ENCODE peak calls at places on chromosomes 4 and X, in eight cellular contexts. L is upper lobe of left lung, D is pancreas, I is mammary epithelial cell, T is lung, Q is left ventricle myocardium inferior, N is H9, E is ovary. H is an unnamed sample.

GRCh38 chr4:162498168-162498567 is 334.4 kb upstream of the FSTL5 start:
- DNase-seq in L (no peak), D (no peak), I (no peak), T (no peak), Q (peak; percentile 48), N (no peak), E (no peak), H (no peak)

GRCh38 chr4:145308598-145308997 is 128.2 kb upstream of the OTUD4 start:
- DNase-seq in L (no peak), D (no peak), I (no peak), T (no peak), Q (no peak), N (no peak), E (no peak), H (no peak)

GRCh38 chr4:20338841-20339240 is 87.1 kb downstream of the SLIT2 start:
- DNase-seq in L (no peak), D (no peak), I (no peak), T (no peak), Q (no peak), N (no peak), E (no peak), H (no peak)

GRCh38 chr4:78517050-78517652 is 34.4 kb upstream of the ANXA3 start:
- DNase-seq in L (no peak), D (no peak), I (peak; percentile 17), T (no peak), Q (no peak), N (no peak), E (no peak), H (no peak)

GRCh38 chrX:57266871-57267270 is 19.6 kb upstream of the FAAH2 start:
- DNase-seq in L (no peak), D (peak; percentile 36), I (no peak), T (no peak), Q (no peak), N (no peak), E (no peak), H (no peak)

GRCh38 chr4:35315419-35315818 is 928.9 kb downstream of the ARAP2 start:
- DNase-seq in L (no peak), D (no peak), I (no peak), T (no peak), Q (no peak), N (no peak), E (no peak), H (no peak)

GRCh38 chr4:177511611-177512010 is 69.4 kb upstream of the AGA start:
- DNase-seq in L (no peak), D (no peak), I (peak; percentile 77), T (peak; percentile 48), Q (no peak), N (no peak), E (no peak), H (no peak)

GRCh38 chr4:15868065-15868464 is 70.5 kb downstream of the FGFBP1 start:
- DNase-seq in L (no peak), D (no peak), I (no peak), T (no peak), Q (no peak), N (no peak), E (no peak), H (no peak)

GRCh38 chr4:22129454-22130075 is 181.0 kb upstream of the KCNIP4 start:
- DNase-seq in L (no peak), D (no peak), I (peak; percentile 41), T (no peak), Q (no peak), N (peak; percentile 76), E (no peak), H (peak; percentile 61)

GRCh38 chrX:152601848-152602616 is 35.7 kb upstream of the GABRQ start:
- DNase-seq in L (no peak), D (no peak), I (peak; percentile 6), T (no peak), Q (no peak), N (peak; percentile 40), E (no peak), H (peak; percentile 48)

GRCh38 chr4:151226004-151226932 is 50.7 kb upstream of the PRSS48 start:
- DNase-seq in L (no peak), D (no peak), I (peak; percentile 73), T (no peak), Q (no peak), N (no peak), E (no peak), H (no peak)

GRCh38 chrX:101462892-101463291 is 22.4 kb upstream of the ARMCX4 start:
- DNase-seq in L (no peak), D (no peak), I (peak; percentile 16), T (peak; percentile 35), Q (no peak), N (peak; percentile 28), E (no peak), H (no peak)

GRCh38 chrX:154775611-154776349 is 13.1 kb downstream of the DKC1 start:
- DNase-seq in L (no peak), D (no peak), I (peak; percentile 23), T (no peak), Q (peak; percentile 18), N (no peak), E (no peak), H (no peak)

GRCh38 chrX:46333550-46333949 is 211.7 kb downstream of the ZNF674 start:
- DNase-seq in L (no peak), D (no peak), I (peak; percentile 80), T (no peak), Q (no peak), N (no peak), E (no peak), H (no peak)

GRCh38 chrX:128800138-128800537 is 723.2 kb downstream of the SMARCA1 start:
- DNase-seq in L (no peak), D (no peak), I (no peak), T (no peak), Q (no peak), N (no peak), E (no peak), H (no peak)

GRCh38 chrX:84168095-84168494 is 19.9 kb downstream of the RPS6KA6 start:
- DNase-seq in L (no peak), D (no peak), I (peak; percentile 13), T (no peak), Q (no peak), N (no peak), E (no peak), H (no peak)

GRCh38 chrX:23661671-23662070 is 5.6 kb upstream of the PRDX4 start:
- DNase-seq in L (no peak), D (no peak), I (no peak), T (no peak), Q (no peak), N (no peak), E (no peak), H (no peak)

GRCh38 chr4:141314627-141315026 is 93.9 kb downstream of the ZNF330 start:
- DNase-seq in L (no peak), D (no peak), I (no peak), T (no peak), Q (no peak), N (no peak), E (no peak), H (no peak)

GRCh38 chrX:912677-913076 is 282.1 kb downstream of the SHOX start:
- DNase-seq in L (no peak), D (no peak), I (no peak), T (no peak), Q (no peak), N (no peak), E (no peak), H (no peak)

GRCh38 chr4:99091174-99091573 is 2.6 kb upstream of the ADH5 start:
- DNase-seq in L (no peak), D (no peak), I (no peak), T (no peak), Q (no peak), N (no peak), E (no peak), H (no peak)

DNA sequence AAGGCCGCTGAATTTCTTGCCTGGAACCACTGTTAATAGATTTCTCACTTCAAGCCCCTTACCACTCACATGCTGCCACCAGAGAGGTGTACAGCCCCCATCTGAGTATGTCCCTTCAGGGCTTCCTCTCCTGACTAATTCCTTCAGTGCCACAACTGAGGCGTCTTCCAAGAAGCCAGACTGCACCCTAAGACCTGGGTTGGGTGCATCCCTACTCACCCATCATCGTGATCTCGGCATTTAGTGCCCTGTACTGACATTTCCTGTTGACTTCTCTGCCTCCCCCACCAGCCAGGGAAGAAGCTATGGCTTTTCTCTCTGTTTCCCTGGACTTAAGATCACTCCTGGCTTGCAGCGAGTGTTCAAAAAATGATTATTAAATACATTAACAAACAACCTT is 40.4 kb upstream of the MAP3K15 start:
- DNase-seq in L (no peak), D (no peak), I (no peak), T (no peak), Q (no peak), N (no peak), E (no peak), H (no peak)
- H3K27ac ChIP-seq in L (no peak overlapping the region), D (no peak overlapping the region), I (no peak overlapping the region), T (no peak overlapping the region), Q (no peak overlapping the region), N (no peak overlapping the region), E (no peak overlapping the region), H (no peak overlapping the region)

GRCh38 chrX:141278306-141278705 is 36.0 kb upstream of the SPANXC start:
- DNase-seq in L (no peak), D (no peak), I (no peak), T (no peak), Q (no peak), N (peak; percentile 30), E (no peak), H (peak; percentile 13)
- H3K27ac ChIP-seq in L (no peak overlapping the region), D (no peak overlapping the region), I (no peak overlapping the region), T (no peak overlapping the region), Q (no peak overlapping the region), N (no peak overlapping the region), E (no peak overlapping the region), H (no peak overlapping the region)

DNA sequence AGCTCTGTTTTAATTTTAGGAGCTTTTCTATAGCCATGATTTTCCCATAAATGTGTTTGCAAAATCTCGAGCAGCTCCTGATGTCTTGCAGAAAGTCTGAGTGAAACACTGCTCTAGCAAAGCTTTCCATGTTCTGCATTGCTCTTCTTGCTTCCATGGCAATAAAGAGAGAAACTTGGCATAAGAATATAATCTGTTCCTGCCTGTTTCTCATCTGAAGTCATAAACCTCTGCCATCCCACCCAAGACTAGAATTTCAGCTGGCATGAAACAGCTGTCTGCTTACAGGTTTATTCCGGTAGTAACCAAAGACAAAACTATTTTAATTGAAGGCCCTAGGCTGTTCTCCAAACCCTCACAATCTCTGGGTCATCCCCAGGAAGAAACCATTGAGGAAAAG is 254.5 kb downstream of the SPRY1 start:
- DNase-seq in L (no peak), D (no peak), I (peak; percentile 55), T (no peak), Q (no peak), N (no peak), E (no peak), H (no peak)
- H3K27ac ChIP-seq in L (no peak overlapping the region), D (peak overlapping the region; percentile 83), I (peak overlapping the region; percentile 94), T (no peak overlapping the region), Q (peak overlapping the region; percentile 70), N (no peak overlapping the region), E (no peak overlapping the region), H (no peak overlapping the region)

DNA sequence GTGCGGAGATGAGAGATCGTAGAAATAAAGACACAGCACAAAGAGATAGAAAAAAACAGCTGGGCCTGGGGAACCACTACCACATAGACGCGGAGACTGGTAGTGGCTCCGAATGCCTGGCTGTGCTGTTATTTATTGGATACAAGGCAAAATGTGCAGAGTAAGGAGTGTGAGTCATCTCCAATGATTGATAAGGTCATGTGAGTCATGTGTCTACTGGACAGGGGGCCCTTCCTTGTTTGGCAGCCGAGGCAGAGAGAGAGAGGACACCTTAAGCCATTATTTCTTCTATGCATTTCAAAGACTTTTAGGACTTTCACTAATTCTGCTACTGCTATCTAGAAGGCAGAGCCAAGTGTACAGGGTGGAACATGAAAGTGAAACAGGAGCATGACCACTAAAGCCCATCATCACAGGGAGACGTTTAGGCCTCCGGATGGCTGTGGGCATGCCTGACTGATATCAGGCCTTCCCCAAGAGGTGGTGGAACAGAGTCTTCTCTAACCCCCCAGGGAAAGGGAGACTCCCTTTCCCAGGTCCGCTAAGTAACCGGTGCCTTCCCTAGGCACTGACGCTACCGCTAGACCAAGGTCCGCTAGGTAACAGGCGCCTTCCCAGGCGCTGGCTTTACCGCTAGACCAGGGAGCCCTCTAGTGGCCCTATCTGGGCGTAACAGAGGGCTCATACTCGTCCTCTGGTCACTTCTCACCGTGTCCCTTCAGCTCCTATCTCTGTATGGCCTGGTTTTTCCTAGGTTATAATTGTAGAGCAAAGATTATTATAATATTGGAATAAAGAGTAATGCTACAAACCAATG is 921.5 kb upstream of the PCDH10 start:
- DNase-seq in L (no peak), D (peak; percentile 73), I (peak; percentile 9), T (peak; percentile 31), Q (no peak), N (peak; percentile 82), E (no peak), H (peak; percentile 84)
- H3K27ac ChIP-seq in L (no peak overlapping the region), D (no peak overlapping the region), I (no peak overlapping the region), T (no peak overlapping the region), Q (no peak overlapping the region), N (no peak overlapping the region), E (no peak overlapping the region), H (no peak overlapping the region)